ENCODE peak calls at places on chromosomes 11 and 22, in four cellular contexts. Z is ovary, U is endothelial cell of umbilical vein, J is body of pancreas. X is an unnamed sample. For H3K4me1, the result is how much of the 10 kb centered on the place peaks cover.

GRCh38 chr11:121250843-121251242 is 41.7 kb upstream of the SC5D start:
- DNase-seq in U (no peak), J (no peak), Z (no peak), X (no peak)

GRCh38 chr22:31983911-31984661 is 39.8 kb downstream of the YWHAH start:
- DNase-seq in J (no peak), Z (no peak), U (no peak), X (no peak)

GRCh38 chr22:43109511-43109910 is 1.0 kb upstream of the BIK start:
- DNase-seq in U (no peak), J (no peak), Z (no peak), X (no peak)

GRCh38 chr22:37848587-37849088 is 581 bp upstream of the EIF3L start:
- DNase-seq in U (peak), Z (no peak), J (no peak), X (no peak)

GRCh38 chr11:73070653-73071052 is 71.5 kb downstream of the FCHSD2 start:
- DNase-seq in Z (no peak), U (no peak), J (no peak), X (no peak)

GRCh38 chr11:69320756-69321741 is 27.1 kb downstream of the MYEOV start:
- DNase-seq in J (no peak), U (peak), Z (no peak), X (no peak)

GRCh38 chr11:2210366-2211112 is 38.9 kb upstream of the TH start:
- DNase-seq in U (no peak), J (peak), Z (no peak), X (peak)

GRCh38 chr22:37745548-37746365 is 48.9 kb downstream of the TRIOBP start:
- DNase-seq in Z (peak), U (peak), J (peak), X (no peak)

GRCh38 chr11:18527512-18527911 is 770 bp upstream of the TSG101 start:
- DNase-seq in U (peak), Z (no peak), J (no peak), X (no peak)

GRCh38 chr22:36087784-36088183 is 59.2 kb upstream of the RBFOX2 start:
- DNase-seq in U (no peak), Z (no peak), J (no peak), X (no peak)

GRCh38 chr22:36816635-36817428 is at the start of gene PVALB:
- DNase-seq in J (peak), U (peak), Z (no peak), X (no peak)

GRCh38 chr11:117819096-117820040 is 5.2 kb downstream of the FXYD2 start:
- DNase-seq in Z (peak), U (peak), J (peak), X (no peak)

GRCh38 chr22:44931077-44931540 is 78.7 kb downstream of the PHF21B start:
- DNase-seq in Z (peak), U (no peak), J (no peak), X (no peak)

GRCh38 chr11:72039108-72039850 is 40.6 kb downstream of the IL18BP start:
- DNase-seq in J (peak), Z (peak), U (peak), X (no peak)

GRCh38 chr22:39361495-39361894 is 11.7 kb downstream of the SYNGR1 start:
- DNase-seq in U (no peak), J (no peak), Z (no peak), X (no peak)

GRCh38 chr11:130706572-130706971 is 209.7 kb downstream of the SNX19 start:
- DNase-seq in Z (no peak), J (no peak), U (no peak), X (no peak)

GRCh38 chr22:46909237-46910030 is 147.0 kb downstream of the TBC1D22A start:
- DNase-seq in Z (no peak), U (no peak), J (no peak), X (no peak)

GRCh38 chr11:393219-394033 is 583 bp upstream of the PKP3 start:
- DNase-seq in U (no peak), J (no peak), Z (no peak), X (no peak)

GRCh38 chr11:16791494-16791961 is 53.1 kb downstream of the C11orf58 start:
- DNase-seq in Z (no peak), J (no peak), U (peak), X (no peak)

GRCh38 chr22:44259366-44260215 is 53.2 kb downstream of the SHISAL1 start:
- DNase-seq in U (no peak), Z (no peak), J (no peak), X (no peak)

GRCh38 chr11:47918882-47919495 is 61.4 kb upstream of the PTPRJ start:
- DNase-seq in Z (no peak), J (no peak), U (peak), X (no peak)
- H3K4me1 ChIP-seq in Z (under half), J (half or more), U (under half), X (under half)

DNA sequence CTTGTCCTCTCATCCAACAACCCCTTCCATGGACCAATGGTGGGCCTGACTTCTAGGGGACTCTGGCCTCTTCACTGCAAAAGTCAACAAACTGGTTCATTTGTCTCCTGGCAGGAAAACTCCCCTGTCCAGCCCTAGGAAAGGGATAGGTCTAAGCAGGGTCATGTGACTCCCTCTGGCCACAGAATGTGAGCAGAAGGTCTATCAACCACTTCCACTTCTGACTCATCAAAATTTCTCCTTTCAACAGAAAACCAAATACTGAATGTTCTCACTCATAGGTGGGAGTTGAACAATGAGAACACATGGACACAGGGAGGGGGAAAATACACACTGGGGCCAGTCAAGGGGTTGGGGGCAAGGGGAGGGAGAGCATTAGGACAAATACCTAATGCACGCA is 1.3 kb upstream of the ISX start:
- DNase-seq in U (no peak), Z (no peak), J (no peak), X (no peak)
- TF ChIP-seq POLR2A in U (no peak), Z (no peak), J (no peak), X (no peak)

DNA sequence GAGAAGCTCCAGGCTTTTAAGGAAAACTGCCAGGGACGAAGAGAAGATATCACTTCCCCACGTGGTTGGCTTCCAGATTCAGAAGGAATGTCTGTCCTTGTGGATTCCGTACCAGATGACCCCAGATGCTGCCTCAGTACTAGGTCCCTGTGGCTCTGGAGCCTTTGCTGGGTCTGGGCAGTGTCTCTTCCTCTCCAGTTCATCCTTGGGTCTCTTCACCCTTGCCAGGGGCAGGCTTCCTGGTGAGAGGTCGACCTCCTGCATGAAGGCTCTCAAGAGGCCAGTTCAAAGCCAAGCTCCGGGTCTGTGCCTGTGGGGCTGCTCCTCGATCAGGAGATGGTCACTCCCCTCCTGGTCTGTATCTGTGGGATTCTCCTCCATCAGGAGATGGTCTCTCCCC is 74.7 kb upstream of the B3GAT1 start:
- DNase-seq in Z (no peak), U (no peak), J (no peak), X (no peak)
- TF ChIP-seq CTCF in Z (no peak), U (no peak), J (no peak), X (no peak)

GRCh38 chr22:19884161-19884953 is 29.7 kb upstream of the GNB1L start:
- DNase-seq in U (no peak), Z (peak), J (peak), X (no peak)
- H3K4me1 ChIP-seq in U (half or more), Z (under half), J (under half), X (under half)

DNA sequence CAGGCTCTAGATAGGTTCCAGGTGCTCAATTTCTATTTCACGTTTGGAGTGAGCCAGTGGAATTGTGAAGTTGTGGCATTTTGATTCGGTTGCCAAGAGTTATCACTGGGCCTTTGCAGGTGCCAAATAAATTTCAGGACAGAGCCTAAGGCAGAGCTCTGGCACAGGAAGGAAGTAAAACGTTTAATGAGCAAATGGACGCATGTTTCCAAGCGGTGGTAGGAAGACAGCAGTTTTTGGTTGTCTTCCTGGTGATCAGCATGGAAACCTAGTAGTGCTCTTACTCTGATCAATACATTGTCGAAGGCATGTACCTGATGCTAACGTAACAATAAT is 452 bp downstream of the BIRC3 start:
- DNase-seq in Z (no peak), J (no peak), U (no peak), X (no peak)
- TF ChIP-seq POLR2A in Z (no peak), J (no peak), U (no peak), X (no peak)

DNA sequence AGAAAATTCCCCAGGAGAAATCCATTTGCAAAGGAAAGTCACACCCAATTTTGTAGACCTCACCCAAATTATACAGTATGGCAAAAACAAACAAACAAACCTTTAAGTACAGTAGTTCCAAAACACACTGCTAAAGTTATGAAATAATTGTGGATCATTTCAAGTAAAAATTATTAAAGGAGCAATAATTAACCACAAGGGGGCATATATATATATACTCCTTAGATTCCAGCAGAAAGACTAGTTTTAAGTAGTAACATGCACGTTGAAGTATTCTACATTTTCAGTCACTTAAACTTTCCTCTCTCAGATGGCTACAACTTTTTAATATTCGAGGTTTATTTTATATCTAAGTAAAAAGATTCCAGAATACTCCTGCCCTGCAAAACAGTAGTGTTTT is 26.8 kb downstream of the RNF141 start:
- DNase-seq in Z (no peak), J (no peak), U (peak), X (no peak)
- TF ChIP-seq CTCF in Z (peak), J (peak), U (peak), X (no peak)

GRCh38 chr11:12177739-12178338 is 67.4 kb downstream of the MICAL2 start:
- DNase-seq in U (no peak), J (no peak), Z (no peak), X (no peak)
- H3K4me1 ChIP-seq in U (under half), J (under half), Z (under half), X (under half)

GRCh38 chr22:50198624-50199017 is 2.2 kb upstream of the SELENOO start:
- DNase-seq in J (no peak), U (no peak), Z (peak), X (no peak)

GRCh38 chr22:50196256-50196655 is 4.6 kb upstream of the SELENOO start:
- DNase-seq in Z (no peak), U (no peak), J (no peak), X (no peak)

GRCh38 chr22:50199251-50199721 is 1.5 kb upstream of the SELENOO start:
- DNase-seq in J (peak), Z (peak), U (no peak), X (no peak)

GRCh38 chr22:50197856-50198623 is 2.8 kb upstream of the SELENOO start:
- DNase-seq in Z (peak), J (no peak), U (no peak), X (no peak)

DNA sequence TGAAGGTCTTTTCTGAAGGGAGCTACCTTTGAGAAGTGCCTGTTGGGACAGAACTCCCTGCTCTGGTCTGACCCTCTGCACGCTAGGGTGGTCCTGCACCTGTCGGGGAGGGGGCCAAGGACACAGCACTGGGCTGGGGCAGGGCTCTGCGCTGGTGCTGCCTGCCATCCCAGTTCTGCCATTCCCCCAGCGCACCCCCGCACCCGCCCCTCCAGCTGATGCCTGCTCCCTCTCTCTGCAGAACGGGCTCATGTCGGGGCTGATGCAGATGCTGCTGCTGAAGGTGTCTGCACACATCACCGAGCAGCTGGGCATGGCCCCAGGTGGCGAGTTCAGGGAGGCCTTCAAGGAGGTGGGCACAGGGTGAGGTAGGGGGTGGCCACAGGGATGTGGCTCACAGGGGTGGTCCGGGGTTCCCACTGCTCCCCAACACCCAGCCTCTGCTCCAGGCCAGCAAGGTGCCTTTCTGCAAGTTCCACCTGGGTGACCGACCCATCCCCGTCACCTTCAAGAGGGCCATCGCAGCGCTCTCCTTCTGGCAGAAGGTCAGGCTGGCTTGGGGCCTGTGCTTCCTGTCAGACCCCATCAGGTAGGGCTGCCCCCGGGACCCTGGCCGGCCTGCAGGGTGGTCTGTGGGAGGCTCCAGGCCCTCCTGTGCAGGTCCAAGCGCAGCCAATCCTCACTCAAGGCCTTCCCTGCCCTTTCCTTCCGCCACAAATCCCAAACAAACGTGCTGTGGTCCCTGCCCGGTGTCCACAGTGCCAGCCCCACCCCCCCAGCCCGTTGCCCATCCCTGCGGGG is 3.6 kb upstream of the SELENOO start:
- DNase-seq in U (no peak), J (peak), Z (peak), X (no peak)
- TF ChIP-seq POLR2A in U (no peak), J (no peak), Z (no peak), X (no peak)

DNA sequence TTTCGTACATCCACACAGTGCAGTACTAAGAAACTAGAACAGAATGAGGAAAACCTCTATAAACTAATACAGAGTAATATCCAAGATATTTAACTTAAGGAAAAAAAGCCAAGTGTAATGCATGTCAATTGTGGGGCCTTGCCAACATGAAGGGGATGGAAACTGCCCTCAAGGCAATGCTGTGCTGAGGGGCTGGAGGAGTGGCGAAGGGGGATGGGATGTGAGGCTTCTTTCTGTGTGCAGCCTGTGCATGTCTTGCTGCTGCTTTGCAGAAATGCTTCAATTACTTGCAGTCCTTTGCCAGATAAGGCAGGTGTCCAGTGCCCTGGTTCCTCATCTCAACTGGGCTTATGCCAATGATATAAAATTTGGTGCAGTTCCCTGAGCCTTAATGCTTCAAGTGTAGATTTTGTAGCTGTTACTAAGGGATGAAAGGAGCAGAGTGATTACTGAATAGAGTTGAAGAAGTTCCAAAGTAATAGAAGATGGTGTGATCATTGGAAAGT is 96.2 kb downstream of the GRIA4 start:
- DNase-seq in U (no peak), J (no peak), Z (no peak), X (no peak)
- TF ChIP-seq CTCF in U (no peak), J (no peak), Z (no peak), X (no peak)